ENCODE peak calls at places on chromosome 22, in six cellular contexts. J is testis, F is sigmoid colon, K is left lung, O is AG10803, I is choroid plexus epithelial cell. A is an unnamed sample.
A peak's percentile ranks its signal among the peaks of the same experiment; 100 is the strongest.

GRCh38 chr22:36971726-36972125 is 47.5 kb downstream of the TST start:
- DNase-seq in K (no peak), O (no peak), J (no peak), F (no peak), I (no peak), A (no peak)

GRCh38 chr22:50417544-50417943 is 57.3 kb downstream of the SBF1 start:
- DNase-seq in K (peak; percentile 31), J (no peak), I (no peak), O (no peak), F (no peak), A (no peak)

GRCh38 chr22:35477911-35478582 is 62.6 kb upstream of the RASD2 start:
- DNase-seq in O (peak; percentile 83), I (peak; percentile 51), F (peak; percentile 95), K (no peak), J (no peak), A (peak; percentile 64)

GRCh38 chr22:31377609-31378008 is 21.8 kb upstream of the DRG1 start:
- DNase-seq in O (no peak), F (no peak), J (no peak), K (no peak), I (no peak), A (no peak)

GRCh38 chr22:26476705-26477340 is 6.8 kb downstream of the HPS4 start:
- DNase-seq in J (no peak), K (no peak), I (peak; percentile 77), F (no peak), O (peak; percentile 54), A (peak; percentile 73)

GRCh38 chr22:17706451-17706900 is 67.8 kb downstream of the BID start:
- DNase-seq in I (peak; percentile 99), K (no peak), F (peak; percentile 75), O (peak; percentile 91), J (peak; percentile 52), A (peak; percentile 94)

GRCh38 chr22:19803736-19804267 is 43.2 kb downstream of the TBX1 start:
- DNase-seq in K (peak; percentile 56), J (no peak), F (no peak), O (no peak), I (no peak), A (no peak)

GRCh38 chr22:26852176-26852575 is 194.8 kb downstream of the MIAT start:
- DNase-seq in K (no peak), F (peak; percentile 15), O (no peak), I (no peak), J (no peak), A (no peak)

GRCh38 chr22:35313311-35314121 is 13.8 kb downstream of the TOM1 start:
- DNase-seq in O (peak; percentile 89), F (peak; percentile 67), J (no peak), I (peak; percentile 63), K (no peak), A (peak; percentile 82)

GRCh38 chr22:43077121-43077877 is 11.9 kb downstream of the TTLL1 start:
- DNase-seq in K (no peak), J (peak; percentile 42), O (no peak), I (no peak), F (no peak), A (no peak)

GRCh38 chr22:17786435-17787158 is 12.3 kb upstream of the BID start:
- DNase-seq in O (no peak), I (peak; percentile 47), F (peak; percentile 89), J (peak; percentile 65), K (peak; percentile 43), A (peak; percentile 49)

GRCh38 chr22:43835736-43836135 is 23.6 kb upstream of the EFCAB6 start:
- DNase-seq in J (no peak), F (no peak), O (no peak), I (no peak), K (no peak), A (no peak)

GRCh38 chr22:19011075-19011474 is 75.0 kb upstream of the PRODH start:
- DNase-seq in K (no peak), O (no peak), I (no peak), J (no peak), F (no peak), A (no peak)

GRCh38 chr22:23856721-23857605 is 712 bp upstream of the SLC2A11 start:
- DNase-seq in K (peak; percentile 83), O (peak; percentile 56), I (peak; percentile 48), J (peak; percentile 62), F (peak; percentile 81), A (peak; percentile 24)

GRCh38 chr22:19568337-19569311 is 44.4 kb upstream of the CLDN5 start:
- DNase-seq in K (no peak), F (no peak), J (no peak), O (peak; percentile 94), I (peak; percentile 95), A (peak; percentile 62)

GRCh38 chr22:25475554-25476022 is 88.9 kb upstream of the GRK3 start:
- DNase-seq in K (no peak), O (peak; percentile 35), F (peak; percentile 72), J (peak; percentile 70), I (peak; percentile 65), A (peak; percentile 80)

GRCh38 chr22:23446796-23447350 is 133.2 kb downstream of the IGLL1 start:
- DNase-seq in F (no peak), I (no peak), O (no peak), J (no peak), K (no peak), A (no peak)

GRCh38 chr22:35322126-35322525 is 22.4 kb downstream of the TOM1 start:
- DNase-seq in K (peak; percentile 43), O (no peak), I (no peak), F (no peak), J (no peak), A (no peak)

GRCh38 chr22:39433476-39434242 is 23.2 kb upstream of the MGAT3 start:
- DNase-seq in K (peak; percentile 75), J (no peak), O (no peak), I (no peak), F (no peak), A (no peak)

GRCh38 chr22:26847816-26848215 is 190.4 kb downstream of the MIAT start:
- DNase-seq in I (no peak), F (no peak), K (no peak), O (no peak), J (no peak), A (no peak)

GRCh38 chr22:39717099-39717498 is 146.5 kb downstream of the CACNA1I start:
- DNase-seq in J (peak; percentile 41), K (no peak), F (no peak), I (no peak), O (no peak), A (no peak)

GRCh38 chr22:37126882-37127281 is 17.4 kb upstream of the TMPRSS6 start:
- DNase-seq in O (no peak), F (no peak), I (no peak), J (no peak), K (no peak), A (no peak)

GRCh38 chr22:35893698-35894097 is 134.9 kb downstream of the RBFOX2 start:
- DNase-seq in O (peak; percentile 22), J (peak; percentile 26), F (no peak), K (no peak), I (peak; percentile 84), A (no peak)

GRCh38 chr22:20952544-20953341 is 14.3 kb upstream of the AIFM3 start:
- DNase-seq in K (no peak), O (no peak), J (no peak), F (no peak), I (no peak), A (no peak)

GRCh38 chr22:43852605-43853327 is 9.5 kb downstream of the SULT4A1 start:
- DNase-seq in F (peak; percentile 62), O (no peak), J (no peak), I (no peak), K (no peak), A (no peak)

GRCh38 chr22:38258895-38259294 is 13.9 kb downstream of the TMEM184B start:
- DNase-seq in J (peak; percentile 42), I (peak; percentile 68), O (no peak), K (no peak), F (peak; percentile 84), A (no peak)

GRCh38 chr22:38262051-38262795 is 10.6 kb downstream of the TMEM184B start:
- DNase-seq in J (no peak), K (peak; percentile 89), F (peak; percentile 79), I (peak; percentile 45), O (no peak), A (no peak)

GRCh38 chr22:38259370-38259769 is 13.4 kb downstream of the TMEM184B start:
- DNase-seq in I (no peak), O (no peak), F (no peak), J (no peak), K (peak; percentile 25), A (no peak)

GRCh38 chr22:38261478-38261803 is 11.4 kb downstream of the TMEM184B start:
- DNase-seq in F (no peak), J (no peak), I (no peak), O (no peak), K (no peak), A (no peak)

DNA sequence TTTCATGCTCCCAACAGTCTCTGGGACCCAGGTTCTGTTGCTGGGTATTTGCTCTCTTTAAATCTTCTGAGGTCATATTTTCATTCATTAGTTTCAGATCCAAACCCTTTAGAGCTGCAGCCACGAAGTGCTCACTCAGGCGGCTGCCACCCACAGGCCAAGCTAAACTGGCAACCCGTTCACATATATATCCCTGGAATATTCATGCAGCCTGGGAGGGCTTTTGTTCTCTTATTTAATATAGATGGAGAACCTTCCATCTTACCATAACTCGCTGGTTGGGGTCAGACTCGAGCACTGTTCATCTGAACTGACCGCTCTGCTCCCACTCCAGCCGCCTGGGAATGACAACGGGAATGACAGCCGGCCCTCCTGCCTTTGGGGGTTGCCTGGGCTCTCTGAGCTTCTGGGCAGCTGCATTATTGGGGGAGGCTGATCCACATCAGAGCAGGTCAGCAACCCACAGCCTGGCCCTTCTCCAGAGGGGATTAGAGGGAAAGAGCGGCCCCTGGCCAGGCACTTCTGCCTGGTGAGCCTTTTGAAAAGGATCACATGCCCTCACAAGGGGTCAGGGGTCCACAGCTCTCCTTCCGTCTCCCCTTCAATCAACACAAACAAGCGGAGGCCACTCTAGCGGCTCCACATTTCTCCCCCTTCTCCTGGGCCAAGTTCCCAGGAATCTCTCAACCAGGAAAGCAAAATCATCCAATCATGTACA is 11.9 kb downstream of the TMEM184B start:
- DNase-seq in F (no peak), I (no peak), K (no peak), J (no peak), O (no peak), A (peak; percentile 42)
- H3K4me3 ChIP-seq in F (no peak overlapping the region), I (no peak overlapping the region), K (no peak overlapping the region), J (no peak overlapping the region), O (peak overlapping the region; percentile 27), A (no peak overlapping the region)

DNA sequence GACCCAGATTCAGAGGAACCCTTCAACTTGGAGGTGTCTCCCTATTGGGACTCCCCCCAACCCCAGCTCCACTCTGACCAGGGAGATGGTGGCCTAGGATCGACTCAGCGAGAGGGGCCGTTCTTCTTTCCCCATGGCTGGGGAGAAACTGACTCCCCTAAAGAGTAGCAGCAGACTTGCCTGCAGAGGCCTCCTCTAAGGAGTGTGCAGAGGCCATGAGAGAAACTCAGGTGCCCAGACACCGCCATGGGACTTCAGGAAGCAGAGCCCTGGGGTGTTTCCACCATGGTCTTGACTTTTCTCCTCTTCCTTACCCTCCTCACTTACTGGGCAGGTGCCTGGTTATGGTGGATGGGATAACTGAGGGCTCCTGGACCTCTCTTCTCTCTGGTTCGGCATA is 2.6 kb upstream of the TOP3B start:
- DNase-seq in F (no peak), O (no peak), I (no peak), J (no peak), K (no peak), A (no peak)
- TF ChIP-seq CTCF in F (no peak), O (no peak), I (no peak), J (no peak), K (no peak), A (no peak)

GRCh38 chr22:46612341-46612903 is 7.8 kb upstream of the GRAMD4 start:
- DNase-seq in J (no peak), K (no peak), I (no peak), F (no peak), O (no peak), A (no peak)
- H3K4me3 ChIP-seq in J (no peak overlapping the region), K (no peak overlapping the region), I (no peak overlapping the region), F (no peak overlapping the region), O (no peak overlapping the region), A (no peak overlapping the region)

GRCh38 chr22:29820941-29821789 is 16.9 kb downstream of the ASCC2 start:
- DNase-seq in J (peak; percentile 46), I (peak; percentile 98), K (no peak), F (peak; percentile 70), O (peak; percentile 80), A (peak; percentile 83)
- TF ChIP-seq CTCF in J (no peak), I (no peak), K (no peak), F (no peak), O (no peak), A (no peak)